ENCODE peak calls at places on chromosome 16, in seven cellular contexts. M is endothelial cell of umbilical vein, R is cardiac fibroblast, O is transverse colon, K is fibroblast of lung, H is AG04450, Y is bronchial epithelial cell. G is an unnamed sample.

GRCh38 chr16:60230666-60231065 is 1496.5 kb upstream of the GOT2 start:
- DNase-seq in H (no peak), K (no peak), R (no peak), O (no peak), Y (no peak), M (no peak), G (no peak)

GRCh38 chr16:52741386-52741785 is 194.4 kb upstream of the TOX3 start:
- DNase-seq in R (no peak), H (no peak), O (no peak), M (no peak), Y (no peak), K (no peak), G (no peak)

GRCh38 chr16:3998793-3999478 is 117.3 kb downstream of the ADCY9 start:
- DNase-seq in H (no peak), K (peak), M (no peak), R (peak), O (no peak), Y (no peak), G (no peak)

GRCh38 chr16:65414284-65414984 is 292.6 kb upstream of the CDH11 start:
- DNase-seq in R (peak), Y (peak), O (no peak), K (peak), M (peak), H (peak), G (peak)

GRCh38 chr16:3618782-3619166 is 7.4 kb upstream of the SLX4 start:
- DNase-seq in H (no peak), K (no peak), Y (peak), R (no peak), O (no peak), M (no peak), G (no peak)

GRCh38 chr16:88385831-88386815 is 3.4 kb downstream of the ZNF469 start:
- DNase-seq in H (no peak), M (no peak), O (no peak), Y (no peak), R (no peak), K (no peak), G (no peak)

GRCh38 chr16:2964416-2965223 is 545 bp downstream of the KREMEN2 start:
- DNase-seq in O (peak), H (no peak), K (no peak), Y (peak), M (no peak), R (no peak), G (no peak)

GRCh38 chr16:29312835-29313558 is 93.5 kb downstream of the NPIPB11 start:
- DNase-seq in K (no peak), Y (no peak), H (no peak), O (no peak), R (no peak), M (no peak), G (peak)

GRCh38 chr16:76670125-76670857 is 393.1 kb downstream of the CNTNAP4 start:
- DNase-seq in R (no peak), M (no peak), Y (peak), O (no peak), K (no peak), H (no peak), G (no peak)

GRCh38 chr16:7246578-7246977 is 86.1 kb upstream of the RBFOX1 start:
- DNase-seq in R (no peak), K (no peak), M (no peak), O (no peak), H (no peak), Y (no peak), G (no peak)

GRCh38 chr16:28212532-28212873 is 738 bp upstream of the XPO6 start:
- DNase-seq in O (no peak), Y (peak), H (no peak), R (peak), M (no peak), K (peak), G (no peak)

GRCh38 chr16:4694664-4695451 is 1.5 kb downstream of the NUDT16L1 start:
- DNase-seq in H (no peak), K (no peak), R (no peak), O (no peak), M (no peak), Y (no peak), G (no peak)

GRCh38 chr16:65120811-65121721 is 797 bp downstream of the CDH11 start:
- DNase-seq in O (no peak), K (peak), R (peak), Y (no peak), H (no peak), M (peak), G (no peak)

GRCh38 chr16:20072524-20073202 is 1.0 kb downstream of the GPR139 start:
- DNase-seq in K (no peak), Y (no peak), O (no peak), R (no peak), M (no peak), H (no peak), G (no peak)

GRCh38 chr16:49495151-49495566 is 121.6 kb downstream of the C16orf78 start:
- DNase-seq in O (no peak), M (no peak), H (no peak), K (no peak), R (no peak), Y (no peak), G (no peak)

GRCh38 chr16:28204622-28205021 is 7.1 kb downstream of the XPO6 start:
- DNase-seq in Y (no peak), H (no peak), R (no peak), O (no peak), M (no peak), K (no peak), G (no peak)

GRCh38 chr16:16062023-16062932 is 112.9 kb downstream of the ABCC1 start:
- DNase-seq in O (peak), K (peak), R (no peak), Y (no peak), M (no peak), H (no peak), G (no peak)

GRCh38 chr16:51374346-51374745 is 223.3 kb upstream of the SALL1 start:
- DNase-seq in O (no peak), Y (peak), K (peak), H (peak), R (peak), M (no peak), G (peak)

GRCh38 chr16:85486256-85486915 is 126.7 kb upstream of the GSE1 start:
- DNase-seq in K (no peak), H (no peak), M (no peak), R (no peak), O (no peak), Y (no peak), G (no peak)

GRCh38 chr16:13154799-13155198 is 253.4 kb downstream of the SHISA9 start:
- DNase-seq in R (no peak), M (no peak), H (no peak), K (no peak), Y (no peak), O (no peak), G (no peak)

GRCh38 chr16:820730-821129 is 20.2 kb upstream of the GNG13 start:
- DNase-seq in Y (no peak), H (no peak), M (no peak), O (no peak), R (no peak), K (no peak), G (no peak)

DNA sequence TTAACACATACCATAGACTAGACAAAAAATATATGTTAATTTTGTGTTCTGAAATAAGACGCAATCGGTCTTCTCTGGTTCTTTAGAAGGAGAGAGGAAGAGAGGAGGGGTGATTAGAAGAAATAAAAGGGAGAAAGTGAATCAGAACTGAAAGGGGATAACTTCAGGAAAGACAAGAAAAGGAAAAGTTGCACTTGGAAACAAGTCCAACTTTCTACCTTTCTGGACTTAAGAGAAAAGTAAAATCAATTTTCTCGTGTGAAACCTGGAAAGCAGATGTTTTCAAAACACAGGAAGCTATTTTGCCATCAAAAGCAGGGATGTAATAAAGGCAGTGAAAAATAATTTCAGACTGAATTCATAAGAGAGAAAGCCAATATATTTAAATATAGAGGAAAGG is 11.9 kb upstream of the ZFHX3 start:
- DNase-seq in K (peak), H (no peak), O (no peak), Y (no peak), M (no peak), R (peak), G (no peak)
- H3K4me3 ChIP-seq in K (peak), H (peak), O (peak), Y (no peak), M (no peak), R (peak), G (peak)

DNA sequence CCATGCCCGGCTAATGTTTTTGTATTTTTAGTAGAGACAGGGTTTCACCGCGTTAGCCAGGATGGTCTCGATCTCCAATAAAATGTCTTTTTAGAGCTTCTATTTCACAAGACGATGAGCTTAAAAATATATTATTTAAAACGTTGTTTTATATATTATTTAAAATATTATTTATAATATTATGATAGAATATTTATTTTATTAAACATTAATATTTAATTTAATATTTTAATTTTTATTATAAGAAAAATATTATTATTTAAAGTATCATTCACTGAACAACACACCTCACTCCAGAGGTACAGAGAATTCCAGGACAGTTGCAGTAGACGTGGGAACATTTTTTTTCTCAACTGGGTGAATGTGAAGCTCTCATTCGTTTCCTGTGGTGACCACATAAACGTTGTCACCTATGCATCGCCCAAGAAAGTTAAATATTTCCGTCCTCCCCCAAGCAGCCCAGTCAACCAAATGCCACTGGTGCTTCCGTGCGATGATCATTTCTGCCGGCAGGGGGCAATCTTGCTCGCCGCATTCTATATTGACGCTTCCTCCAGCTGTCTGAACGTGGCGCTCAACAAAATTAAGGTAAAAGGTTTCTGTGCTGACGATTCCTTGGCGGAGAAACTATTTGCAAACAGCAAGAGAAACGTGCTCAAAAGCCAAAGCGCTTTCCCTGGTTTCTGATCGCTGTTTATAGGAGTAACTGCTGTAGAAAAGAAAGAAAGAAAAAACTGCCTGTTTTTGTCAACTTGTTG is 41.7 kb upstream of the PRSS54 start:
- DNase-seq in R (peak), M (peak), O (peak), K (peak), H (peak), Y (peak), G (peak)
- H3K4me3 ChIP-seq in R (no peak), M (no peak), O (no peak), K (no peak), H (peak), Y (no peak), G (peak)

DNA sequence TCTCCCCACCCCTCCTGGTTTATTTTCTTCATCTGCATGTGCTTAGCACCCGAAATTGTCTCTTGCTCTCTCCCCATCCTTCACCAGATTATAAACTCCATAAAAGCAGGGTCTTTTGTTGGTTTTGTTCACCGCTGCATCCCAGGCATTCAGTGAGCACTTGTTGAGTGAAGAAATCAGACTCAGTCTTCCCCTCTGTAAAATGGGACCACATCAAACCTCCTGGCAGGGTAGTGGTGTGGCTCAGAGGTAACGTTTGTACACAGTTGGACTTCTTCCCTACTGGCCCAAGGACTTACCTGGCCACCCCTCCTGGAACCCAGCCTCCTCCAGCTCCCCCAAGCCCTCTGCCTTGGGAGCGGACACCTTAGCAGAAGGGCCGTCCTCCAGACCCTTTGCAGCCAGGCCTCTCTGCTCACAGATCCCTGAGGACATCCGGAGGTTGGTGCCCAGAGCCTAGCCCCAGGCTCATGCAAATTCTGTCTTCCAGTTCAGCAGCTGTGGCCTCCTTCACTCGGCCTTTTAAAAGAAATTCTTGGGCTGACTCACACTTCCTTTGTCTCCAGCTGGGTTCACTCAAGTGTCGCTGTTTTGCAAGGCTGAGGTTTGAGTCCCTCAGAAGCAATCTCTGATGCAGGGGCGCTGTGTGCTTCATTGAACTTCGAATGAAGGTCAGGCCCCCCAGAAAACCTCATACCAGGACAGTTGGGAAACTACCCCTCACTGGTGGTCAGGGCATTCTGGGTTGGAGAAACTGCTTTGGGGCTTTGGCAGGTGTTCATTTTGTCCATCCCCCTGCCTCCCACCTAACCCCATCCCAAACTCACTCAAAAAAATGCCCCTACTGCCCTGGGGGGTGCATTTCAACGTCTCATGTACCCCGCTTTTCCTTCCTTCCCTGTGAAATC is 16.8 kb upstream of the RMI2 start:
- DNase-seq in H (peak), O (peak), Y (peak), M (peak), R (peak), K (peak), G (peak)
- H3K4me3 ChIP-seq in H (peak), O (no peak), Y (no peak), M (no peak), R (peak), K (peak), G (peak)

GRCh38 chr16:30417447-30418349 is 10.3 kb downstream of the ZNF771 start:
- DNase-seq in K (peak), M (peak), H (peak), R (peak), Y (peak), O (peak), G (peak)

GRCh38 chr16:30414159-30414558 is 6.8 kb downstream of the ZNF771 start:
- DNase-seq in M (no peak), R (no peak), K (no peak), H (no peak), Y (no peak), O (no peak), G (no peak)

GRCh38 chr16:30418350-30419181 is 11.2 kb downstream of the ZNF771 start:
- DNase-seq in Y (no peak), K (no peak), R (no peak), M (no peak), O (peak), H (no peak), G (no peak)

GRCh38 chr16:30416047-30416603 is 8.7 kb downstream of the ZNF771 start:
- DNase-seq in K (no peak), M (no peak), R (no peak), O (no peak), Y (no peak), H (no peak), G (no peak)

GRCh38 chr16:30416624-30417298 is 9.4 kb downstream of the ZNF771 start:
- DNase-seq in Y (no peak), R (no peak), K (no peak), H (no peak), M (no peak), O (no peak), G (no peak)
- H3K4me3 ChIP-seq in Y (no peak), R (peak), K (no peak), H (no peak), M (no peak), O (peak), G (peak)

DNA sequence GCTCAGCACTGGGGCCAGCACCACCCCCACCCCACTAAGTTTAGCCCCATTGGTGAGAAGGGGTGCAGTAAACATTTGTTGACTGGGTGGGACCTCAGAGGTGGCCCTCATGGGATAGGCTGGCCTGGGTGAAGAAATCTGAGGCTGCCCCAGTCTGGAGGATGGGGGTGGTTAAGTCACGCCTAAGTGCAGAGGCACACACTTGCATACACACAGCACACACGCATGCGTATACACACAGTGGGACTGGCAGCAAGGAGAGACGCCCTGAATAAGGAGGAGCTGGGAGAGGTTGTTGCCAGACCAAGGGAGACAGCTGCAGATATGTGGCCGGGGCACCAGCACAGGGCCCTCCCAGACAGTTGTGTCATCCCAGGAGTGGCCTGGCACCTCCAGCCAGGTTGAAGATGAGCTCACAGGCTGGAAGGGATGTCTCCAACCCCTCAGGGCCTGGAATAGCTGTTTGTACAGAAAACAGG is 3.0 kb upstream of the BCAR1 start:
- DNase-seq in K (peak), Y (peak), M (peak), H (no peak), R (peak), O (peak), G (peak)
- H3K4me3 ChIP-seq in K (no peak), Y (no peak), M (no peak), H (no peak), R (no peak), O (no peak), G (no peak)

GRCh38 chr16:81752876-81753227 is 26.2 kb upstream of the PLCG2 start:
- DNase-seq in M (no peak), O (no peak), K (no peak), Y (no peak), R (no peak), H (no peak), G (no peak)
- H3K4me3 ChIP-seq in M (no peak), O (no peak), K (no peak), Y (no peak), R (no peak), H (no peak), G (no peak)

DNA sequence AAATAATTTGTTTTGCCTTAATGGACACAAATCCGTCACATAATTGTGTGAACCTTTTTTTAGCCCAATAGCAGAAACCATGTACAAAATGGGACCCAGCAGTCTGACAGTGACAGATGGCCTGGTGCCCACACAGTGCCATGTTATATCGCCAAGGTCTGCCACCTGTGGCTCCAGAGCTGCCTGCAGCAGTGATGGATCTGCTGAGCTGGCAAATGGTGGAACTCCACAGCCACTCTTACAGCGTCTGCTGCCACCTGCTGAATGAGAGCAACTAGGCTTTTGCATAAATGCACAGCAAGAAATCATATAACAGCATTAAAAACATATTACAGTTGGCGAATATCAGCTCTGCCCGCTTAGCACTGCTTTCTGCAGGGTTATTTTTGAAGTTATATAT is 59.4 kb downstream of the NUP93 start:
- DNase-seq in Y (peak), R (peak), M (peak), K (peak), O (peak), H (no peak), G (no peak)
- H3K4me3 ChIP-seq in Y (no peak), R (no peak), M (no peak), K (no peak), O (no peak), H (no peak), G (no peak)